ENCODE peak calls at places on chromosomes 7 and 10, in seven cellular contexts. L is activated CD4-positive, alpha-beta T cell treated with anti-CD3 and anti-CD28 coated beads, Interleukin-2, amount 50 U/mL, for 1 hour; O is cardiac muscle cell; N is C1 segment of cervical spinal cord; F is Calu3; H is sciatic nerve; J is HT1080. V is an unnamed sample.

GRCh38 chr7:105963038-105963667 is at the start of gene CDHR3:
- DNase-seq in L (no peak), O (no peak), N (no peak), J (no peak), H (no peak), F (no peak), V (no peak)

GRCh38 chr7:68107968-68108367 is 1111.3 kb downstream of the TYW1 start:
- DNase-seq in L (no peak), J (no peak), F (no peak), N (no peak), H (no peak), O (peak), V (no peak)

GRCh38 chr10:23100331-23101030 is 5.1 kb downstream of the MSRB2 start:
- DNase-seq in F (no peak), J (no peak), H (no peak), O (no peak), N (no peak), L (no peak), V (no peak)

GRCh38 chr7:24540956-24541355 is 32.3 kb upstream of the PALS2 start:
- DNase-seq in O (no peak), H (no peak), J (no peak), L (no peak), N (no peak), F (no peak), V (no peak)

GRCh38 chr10:24360286-24361127 is 151.6 kb downstream of the KIAA1217 start:
- DNase-seq in H (peak), N (peak), O (peak), J (peak), F (peak), L (no peak), V (peak)

GRCh38 chr10:89664206-89664605 is 19.2 kb upstream of the PANK1 start:
- DNase-seq in N (no peak), J (no peak), H (no peak), F (no peak), L (no peak), O (no peak), V (no peak)

GRCh38 chr10:89327803-89328441 is at the start of gene IFIT3:
- DNase-seq in L (no peak), O (peak), H (peak), N (peak), J (peak), F (peak), V (peak)

GRCh38 chr7:39614299-39614698 is 9.1 kb upstream of the RALA start:
- DNase-seq in F (no peak), L (no peak), H (no peak), N (no peak), J (no peak), O (no peak), V (no peak)

GRCh38 chr10:29961351-29961750 is 98.0 kb downstream of the JCAD start:
- DNase-seq in H (no peak), J (no peak), O (no peak), N (no peak), L (no peak), F (no peak), V (no peak)

GRCh38 chr10:102753724-102754123 is 10.0 kb downstream of the WBP1L start:
- DNase-seq in F (no peak), H (no peak), O (no peak), J (no peak), N (no peak), L (no peak), V (no peak)

GRCh38 chr7:18496336-18496700 is 769 bp downstream of the HDAC9 start:
- DNase-seq in F (no peak), O (no peak), N (no peak), J (no peak), L (no peak), H (no peak), V (no peak)

GRCh38 chr10:93067443-93068365 is 6.0 kb upstream of the CYP26A1 start:
- DNase-seq in F (no peak), N (no peak), H (no peak), L (no peak), O (no peak), J (no peak), V (no peak)

GRCh38 chr7:72492446-72492845 is 80.3 kb upstream of the CALN1 start:
- DNase-seq in N (no peak), J (no peak), O (no peak), H (no peak), F (no peak), L (no peak), V (no peak)

GRCh38 chr10:128123853-128124252 is 2.4 kb downstream of the MKI67 start:
- DNase-seq in F (no peak), J (no peak), H (no peak), N (no peak), O (no peak), L (no peak), V (no peak)

GRCh38 chr10:14556285-14556956 is 218.3 kb downstream of the FAM107B start:
- DNase-seq in J (no peak), F (peak), H (no peak), N (peak), O (no peak), L (no peak), V (no peak)

GRCh38 chr7:30986331-30986730 is 22.6 kb downstream of the GHRHR start:
- DNase-seq in O (no peak), F (no peak), N (no peak), H (no peak), L (no peak), J (no peak), V (no peak)

GRCh38 chr10:7102557-7103349 is 308.1 kb downstream of the SFMBT2 start:
- DNase-seq in H (no peak), N (no peak), J (peak), F (no peak), L (no peak), O (no peak), V (no peak)

GRCh38 chr7:75737856-75738603 is 711 bp downstream of the HIP1 start:
- DNase-seq in F (no peak), L (no peak), J (no peak), N (peak), H (no peak), O (peak), V (no peak)

GRCh38 chr7:44348300-44348699 is 22.9 kb upstream of the CAMK2B start:
- DNase-seq in J (peak), L (no peak), N (no peak), O (peak), F (peak), H (no peak), V (no peak)

GRCh38 chr10:86292462-86293322 is 73.9 kb downstream of the GRID1 start:
- DNase-seq in O (no peak), J (no peak), L (no peak), N (no peak), H (peak), F (no peak), V (no peak)

GRCh38 chr7:139733751-139734150 is 44.0 kb downstream of the HIPK2 start:
- DNase-seq in L (no peak), N (no peak), O (peak), H (no peak), J (no peak), F (no peak), V (no peak)

V was measured in RWPE1.